ENCODE peak calls at places on chromosomes 13 and 19, in seven cellular contexts. M is stimulated activated CD4-positive, alpha-beta T cell treated with anti-CD3 and anti-CD28 coated beads, Interleukin-2, amount 100 ng/mL, for 24 hours; T is pancreas; I is activated T-cell treated with anti-CD3 and anti-CD28 coated beads for 4 hours; Q is HL-60; H is mesenchymal stem cell; R is GM06990. Z is an unnamed sample.

GRCh38 chr19:2113436-2114211 is 16.9 kb downstream of the IZUMO4 start:
- DNase-seq in M (no peak), T (no peak), I (no peak), Q (no peak), H (peak), R (no peak), Z (no peak)

GRCh38 chr13:112692586-112692985 is 2.7 kb downstream of the ATP11A start:
- DNase-seq in M (no peak), T (no peak), I (no peak), Q (no peak), H (no peak), R (no peak), Z (no peak)

GRCh38 chr13:74346960-74347359 is 212.8 kb upstream of the KLF12 start:
- DNase-seq in M (no peak), T (no peak), I (no peak), Q (no peak), H (no peak), R (no peak), Z (no peak)

GRCh38 chr13:64234255-64234654 is 2818.6 kb upstream of the PCDH20 start:
- DNase-seq in M (no peak), T (no peak), I (no peak), Q (no peak), H (peak), R (no peak), Z (no peak)

GRCh38 chr13:98207411-98207810 is 30.3 kb upstream of the RNF113B start:
- DNase-seq in M (no peak), T (no peak), I (no peak), Q (no peak), H (peak), R (no peak), Z (no peak)

GRCh38 chr19:13839938-13840750 is 36.8 kb upstream of the NANOS3 start:
- DNase-seq in M (peak), T (peak), I (peak), Q (no peak), H (peak), R (no peak), Z (no peak)

GRCh38 chr19:19653597-19654147 is 9.8 kb downstream of the ATP13A1 start:
- DNase-seq in M (no peak), T (peak), I (no peak), Q (no peak), H (no peak), R (no peak), Z (no peak)

GRCh38 chr19:13670846-13671245 is 93.5 kb upstream of the MRI1 start:
- DNase-seq in M (no peak), T (no peak), I (no peak), Q (no peak), H (no peak), R (no peak), Z (no peak)

GRCh38 chr19:21838646-21839045 is 2.7 kb upstream of the ZNF43 start:
- DNase-seq in M (no peak), T (no peak), I (no peak), Q (no peak), H (no peak), R (no peak), Z (no peak)

GRCh38 chr19:5447700-5448311 is 7.4 kb upstream of the ZNRF4 start:
- DNase-seq in M (no peak), T (no peak), I (no peak), Q (no peak), H (no peak), R (no peak), Z (no peak)

GRCh38 chr13:109655206-109655600 is 131.2 kb downstream of the IRS2 start:
- DNase-seq in M (no peak), T (no peak), I (no peak), Q (peak), H (peak), R (no peak), Z (no peak)

GRCh38 chr13:49652691-49653305 is 24.5 kb downstream of the ARL11 start:
- DNase-seq in M (peak), T (no peak), I (no peak), Q (no peak), H (peak), R (no peak), Z (no peak)

Z was measured in GM12864.